ENCODE peak calls at places on chromosome 20, in eight cellular contexts. W is colonic mucosa; D is ovary; P is neuronal stem cell; T is heart left ventricle; Z is SK-N-SH; G is heart right ventricle; X is naive thymus-derived CD4-positive, alpha-beta T cell. M is an unnamed sample. For H3K4me1, the result is how much of the 10 kb centered on the place peaks cover.

GRCh38 chr20:17611540-17612286 is 41.8 kb downstream of the DSTN start:
- DNase-seq in W (peak), D (peak), P (no peak), T (no peak), Z (peak), G (no peak), X (no peak), M (no peak)

GRCh38 chr20:33910529-33911327 is 83.0 kb upstream of the RALY start:
- DNase-seq in W (no peak), D (no peak), P (no peak), T (no peak), Z (no peak), G (no peak), X (no peak), M (no peak)

GRCh38 chr20:46188866-46189265 is 70.8 kb downstream of the CD40 start:
- DNase-seq in W (no peak), D (no peak), P (no peak), T (no peak), Z (no peak), G (no peak), X (no peak), M (no peak)

GRCh38 chr20:63151554-63152321 is 64.2 kb downstream of the YTHDF1 start:
- DNase-seq in W (no peak), D (peak), P (no peak), T (peak), Z (no peak), G (peak), X (no peak), M (no peak)

GRCh38 chr20:46022411-46023147 is 6.4 kb upstream of the SLC12A5 start:
- DNase-seq in W (peak), D (peak), P (no peak), T (peak), Z (peak), G (peak), X (peak), M (peak)

GRCh38 chr20:11654766-11655165 is 262.9 kb upstream of the BTBD3 start:
- DNase-seq in W (no peak), D (no peak), P (no peak), T (no peak), Z (no peak), G (no peak), X (no peak), M (no peak)

GRCh38 chr20:60215786-60216730 is 257.8 kb downstream of the CDH26 start:
- DNase-seq in W (no peak), D (no peak), P (no peak), T (no peak), Z (peak), G (no peak), X (no peak), M (no peak)

GRCh38 chr20:17627101-17627950 is 54.7 kb downstream of the RRBP1 start:
- DNase-seq in W (no peak), D (peak), P (no peak), T (no peak), Z (no peak), G (no peak), X (no peak), M (no peak)

GRCh38 chr20:43761396-43762340 is 34.9 kb upstream of the GTSF1L start:
- DNase-seq in W (no peak), D (no peak), P (no peak), T (no peak), Z (no peak), G (no peak), X (no peak), M (no peak)

GRCh38 chr20:44253528-44253927 is 6.4 kb downstream of the GDAP1L1 start:
- DNase-seq in W (no peak), D (no peak), P (no peak), T (no peak), Z (peak), G (no peak), X (no peak), M (no peak)

GRCh38 chr20:4613718-4614620 is 107.7 kb upstream of the PRND start:
- DNase-seq in W (peak), D (no peak), P (no peak), T (no peak), Z (no peak), G (peak), X (peak), M (peak)

GRCh38 chr20:36091561-36092423 is 62.7 kb upstream of the EPB41L1 start:
- DNase-seq in W (no peak), D (peak), P (peak), T (no peak), Z (no peak), G (no peak), X (no peak), M (no peak)
- H3K4me3 ChIP-seq in W (peak), D (peak), P (peak), T (peak), Z (peak), G (peak), X (no peak), M (no peak)

DNA sequence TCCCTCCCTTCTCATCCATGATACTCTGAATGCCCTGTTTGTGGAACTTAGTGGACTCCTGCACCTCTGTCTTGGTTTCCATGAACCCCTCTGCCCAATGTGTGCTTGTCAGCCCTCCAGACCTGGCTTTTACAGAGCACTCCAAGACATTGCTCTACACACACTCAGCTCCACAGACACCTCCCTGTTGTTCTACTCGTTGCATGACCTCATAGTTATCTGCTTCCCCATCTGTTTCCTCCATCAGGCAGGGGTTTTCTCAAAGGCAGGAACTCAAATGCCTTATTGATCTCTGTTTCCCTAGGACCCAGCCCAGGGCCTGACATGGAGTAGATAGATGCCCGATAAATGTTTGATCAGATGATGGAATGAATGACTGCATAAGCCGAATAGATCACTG is 13.3 kb downstream of the PLCG1 start:
- DNase-seq in W (no peak), D (no peak), P (no peak), T (peak), Z (no peak), G (peak), X (peak), M (peak)
- H3K4me1 ChIP-seq in W (under half), D (under half), P (under half), T (half or more), Z (under half), G (half or more), X (half or more), M (half or more)

GRCh38 chr20:22495172-22495571 is 89.2 kb downstream of the FOXA2 start:
- DNase-seq in W (no peak), D (no peak), P (no peak), T (no peak), Z (no peak), G (no peak), X (no peak), M (no peak)

GRCh38 chr20:22490287-22491187 is 93.8 kb downstream of the FOXA2 start:
- DNase-seq in W (peak), D (no peak), P (peak), T (no peak), Z (no peak), G (no peak), X (no peak), M (no peak)

GRCh38 chr20:22492497-22492896 is 91.9 kb downstream of the FOXA2 start:
- DNase-seq in W (no peak), D (no peak), P (no peak), T (no peak), Z (no peak), G (no peak), X (no peak), M (no peak)

GRCh38 chr20:22491188-22491500 is 93.2 kb downstream of the FOXA2 start:
- DNase-seq in W (no peak), D (no peak), P (no peak), T (no peak), Z (no peak), G (no peak), X (no peak), M (no peak)

DNA sequence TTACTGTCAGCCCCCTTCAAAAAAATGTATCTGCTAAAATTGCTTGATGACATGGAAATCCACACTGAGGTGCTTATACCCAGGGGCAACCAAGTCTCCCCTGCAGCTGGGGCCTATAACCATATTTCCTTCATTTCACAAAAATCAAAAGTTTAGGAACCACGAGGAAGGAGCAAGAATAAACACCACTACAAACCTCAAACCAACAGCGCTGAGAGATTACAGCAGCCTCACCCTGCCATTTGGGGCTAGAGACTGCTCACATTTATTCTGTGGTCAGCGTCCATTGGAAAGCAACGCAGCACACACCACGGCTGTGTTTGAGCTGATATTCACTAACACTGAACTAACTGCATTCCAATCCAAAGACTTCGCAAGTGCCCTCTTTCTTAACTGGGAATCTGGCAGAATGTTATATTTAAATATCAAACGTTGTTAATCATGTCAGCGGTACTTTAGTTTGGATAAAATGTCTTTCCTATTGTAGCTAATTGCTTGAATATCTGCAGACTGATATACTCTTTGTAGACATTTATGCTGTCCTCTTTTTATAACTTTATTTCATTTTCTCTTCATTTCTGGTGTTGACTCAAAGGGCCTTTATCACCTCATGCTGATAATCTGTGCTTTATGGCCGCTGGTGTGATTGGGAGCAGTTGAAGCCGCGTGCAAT is 94.6 kb downstream of the FOXA2 start:
- DNase-seq in W (peak), D (no peak), P (no peak), T (no peak), Z (no peak), G (no peak), X (no peak), M (no peak)
- H3K27ac ChIP-seq in W (peak), D (no peak), P (no peak), T (no peak), Z (no peak), G (no peak), X (no peak), M (no peak)

GRCh38 chr20:47350691-47351545 is 5.6 kb downstream of the ZMYND8 start:
- DNase-seq in W (no peak), D (no peak), P (no peak), T (no peak), Z (no peak), G (no peak), X (no peak), M (no peak)

GRCh38 chr20:47349365-47350180 is 6.9 kb downstream of the ZMYND8 start:
- DNase-seq in W (no peak), D (no peak), P (no peak), T (no peak), Z (no peak), G (no peak), X (peak), M (no peak)

GRCh38 chr20:47348539-47349142 is 7.9 kb downstream of the ZMYND8 start:
- DNase-seq in W (no peak), D (no peak), P (no peak), T (no peak), Z (no peak), G (no peak), X (no peak), M (no peak)

GRCh38 chr20:47351643-47352331 is 4.7 kb downstream of the ZMYND8 start:
- DNase-seq in W (no peak), D (no peak), P (no peak), T (no peak), Z (peak), G (no peak), X (no peak), M (no peak)

GRCh38 chr20:47350181-47350550 is 6.3 kb downstream of the ZMYND8 start:
- DNase-seq in W (no peak), D (no peak), P (no peak), T (no peak), Z (no peak), G (no peak), X (peak), M (no peak)
- H3K4me3 ChIP-seq in W (no peak), D (no peak), P (no peak), T (peak), Z (peak), G (peak), X (no peak), M (no peak)

GRCh38 chr20:31663524-31663837 is 25.8 kb downstream of the COX4I2 start:
- DNase-seq in W (no peak), D (no peak), P (no peak), T (no peak), Z (no peak), G (no peak), X (no peak), M (no peak)
- H3K4me1 ChIP-seq in W (under half), D (under half), P (under half), T (half or more), Z (under half), G (half or more), X (under half), M (under half)